ENCODE peak calls at places on chromosomes 13 and 19, in six cellular contexts. C is RPMI8226; A is stimulated activated CD4-positive, alpha-beta T cell treated with anti-CD3 and anti-CD28 coated beads, Interleukin-15, amount 100 ng/mL, for 1 hour; D is NCI-H1105 treated with DMSO at 0.1 percent for 48 hours; H is Calu3; Q is amniotic epithelial cell. S is an unnamed sample.
A peak's percentile ranks its signal among the peaks of the same experiment; 100 is the strongest.

GRCh38 chr19:19463348-19464117 is 51.8 kb downstream of the TSSK6 start:
- DNase-seq in C (no peak), A (no peak), D (no peak), H (no peak), Q (peak; percentile 58), S (no peak)

GRCh38 chr19:31294189-31294588 is 55.0 kb downstream of the TSHZ3 start:
- DNase-seq in C (no peak), A (no peak), D (no peak), H (no peak), Q (no peak), S (no peak)

GRCh38 chr13:100473087-100473486 is 115.5 kb downstream of the GGACT start:
- DNase-seq in C (no peak), A (no peak), D (no peak), H (no peak), Q (no peak), S (no peak)

GRCh38 chr13:77767413-77767812 is 69.9 kb downstream of the SLAIN1 start:
- DNase-seq in C (no peak), A (no peak), D (no peak), H (no peak), Q (no peak), S (no peak)

GRCh38 chr13:64446372-64446771 is 2783.8 kb downstream of the PCDH9 start:
- DNase-seq in C (no peak), A (no peak), D (no peak), H (no peak), Q (no peak), S (no peak)

GRCh38 chr13:89457977-89458376 is 1786.8 kb downstream of the SLITRK5 start:
- DNase-seq in C (no peak), A (no peak), D (no peak), H (no peak), Q (peak; percentile 87), S (no peak)

GRCh38 chr13:79548886-79549285 is 67.9 kb downstream of the NDFIP2 start:
- DNase-seq in C (no peak), A (no peak), D (peak; percentile 17), H (no peak), Q (no peak), S (no peak)

GRCh38 chr13:114268344-114269280 is 12.8 kb upstream of the UPF3A start:
- DNase-seq in C (no peak), A (no peak), D (no peak), H (no peak), Q (peak; percentile 33), S (no peak)

GRCh38 chr19:55460670-55461258 is 678 bp downstream of the ISOC2 start:
- DNase-seq in C (peak; percentile 69), A (no peak), D (peak; percentile 18), H (peak; percentile 66), Q (peak; percentile 83), S (peak; percentile 30)

GRCh38 chr13:103371271-103371670 is 305.1 kb upstream of the SLC10A2 start:
- DNase-seq in C (no peak), A (no peak), D (no peak), H (no peak), Q (peak; percentile 7), S (no peak)

GRCh38 chr13:75725784-75726183 is 89.7 kb downstream of the LMO7 start:
- DNase-seq in C (no peak), A (no peak), D (no peak), H (no peak), Q (no peak), S (no peak)

GRCh38 chr19:32191921-32192320 is 153.5 kb upstream of the ZNF507 start:
- DNase-seq in C (no peak), A (no peak), D (no peak), H (no peak), Q (no peak), S (no peak)

GRCh38 chr19:29983568-29983967 is 41.5 kb downstream of the URI1 start:
- DNase-seq in C (no peak), A (no peak), D (no peak), H (no peak), Q (no peak), S (no peak)

GRCh38 chr13:23754506-23754905 is 134.7 kb downstream of the MIPEP start:
- DNase-seq in C (no peak), A (no peak), D (no peak), H (no peak), Q (peak; percentile 87), S (no peak)

GRCh38 chr19:42628411-42629135 is 33.8 kb upstream of the CEACAM8 start:
- DNase-seq in C (no peak), A (no peak), D (no peak), H (no peak), Q (no peak), S (no peak)

GRCh38 chr13:101730420-101731000 is 278.0 kb downstream of the ITGBL1 start:
- DNase-seq in C (no peak), A (no peak), D (no peak), H (no peak), Q (peak; percentile 28), S (no peak)